ENCODE peak calls at places on chromosomes 6 and 20, in four cellular contexts. F is tibial artery, D is HFF-Myc, Y is AG09309. O is an unnamed sample.

GRCh38 chr20:35673884-35674283 is 9.2 kb upstream of the CPNE1 start:
- DNase-seq in F (no peak), D (no peak), Y (no peak), O (no peak)

GRCh38 chr6:111487656-111488055 is 4.6 kb upstream of the REV3L start:
- DNase-seq in F (no peak), Y (peak; percentile 67), D (no peak), O (peak; percentile 40)

GRCh38 chr20:57392130-57392445 is 892 bp downstream of the RBM38 start:
- DNase-seq in F (no peak), D (no peak), Y (no peak), O (no peak)

GRCh38 chr6:79993911-79994309 is 10.5 kb upstream of the TTK start:
- DNase-seq in D (no peak), Y (no peak), F (no peak), O (no peak)

GRCh38 chr6:3755637-3756515 is 4.4 kb upstream of the PXDC1 start:
- DNase-seq in D (no peak), Y (no peak), F (no peak), O (no peak)

GRCh38 chr6:158649289-158650143 is at the start of gene SYTL3:
- DNase-seq in D (no peak), F (peak; percentile 61), Y (no peak), O (peak; percentile 59)

GRCh38 chr20:4808872-4809271 is 87.2 kb downstream of the PRND start:
- DNase-seq in Y (no peak), F (no peak), D (no peak), O (no peak)

GRCh38 chr20:36497856-36498255 is 43.5 kb upstream of the MYL9 start:
- DNase-seq in D (no peak), Y (no peak), F (no peak), O (no peak)

GRCh38 chr6:163455553-163455952 is 41.0 kb downstream of the QKI start:
- DNase-seq in D (no peak), F (no peak), Y (no peak), O (no peak)

GRCh38 chr20:46128310-46129151 is 10.4 kb downstream of the CD40 start:
- DNase-seq in D (no peak), Y (no peak), F (no peak), O (no peak)

GRCh38 chr6:53492860-53493634 is 51.9 kb downstream of the GCLC start:
- DNase-seq in F (no peak), Y (peak; percentile 46), D (peak; percentile 30), O (no peak)

GRCh38 chr20:46164166-46164565 is 46.1 kb downstream of the CD40 start:
- DNase-seq in F (no peak), D (no peak), Y (no peak), O (no peak)

GRCh38 chr6:37940074-37940847 is 120.7 kb downstream of the ZFAND3 start:
- DNase-seq in D (peak; percentile 35), Y (no peak), F (peak; percentile 50), O (peak; percentile 55)

GRCh38 chr6:30743099-30744053 is 889 bp upstream of the FLOT1 start:
- DNase-seq in Y (no peak), F (peak; percentile 37), D (no peak), O (no peak)

GRCh38 chr20:56736285-56736857 is 107.3 kb downstream of the TFAP2C start:
- DNase-seq in Y (no peak), D (no peak), F (no peak), O (no peak)

GRCh38 chr6:54621285-54621684 is 225.3 kb upstream of the FAM83B start:
- DNase-seq in F (no peak), D (no peak), Y (no peak), O (no peak)

GRCh38 chr6:22570185-22570551 is 802 bp downstream of the HDGFL1 start:
- DNase-seq in F (no peak), D (no peak), Y (no peak), O (no peak)

GRCh38 chr6:46677314-46677654 is 10.4 kb upstream of the TDRD6 start:
- DNase-seq in F (no peak), Y (no peak), D (no peak), O (no peak)

GRCh38 chr20:53621482-53622246 is 28.0 kb upstream of the ZNF217 start:
- DNase-seq in Y (peak; percentile 92), F (peak; percentile 59), D (peak; percentile 93), O (peak; percentile 63)

GRCh38 chr6:108113557-108114519 is 39.3 kb upstream of the OSTM1 start:
- DNase-seq in Y (peak; percentile 11), D (no peak), F (no peak), O (no peak)
- H3K4me3 ChIP-seq in Y (peak overlapping the region; percentile 35), D (no peak overlapping the region), F (peak overlapping the region; percentile 48), O (peak overlapping the region; percentile 30)

DNA sequence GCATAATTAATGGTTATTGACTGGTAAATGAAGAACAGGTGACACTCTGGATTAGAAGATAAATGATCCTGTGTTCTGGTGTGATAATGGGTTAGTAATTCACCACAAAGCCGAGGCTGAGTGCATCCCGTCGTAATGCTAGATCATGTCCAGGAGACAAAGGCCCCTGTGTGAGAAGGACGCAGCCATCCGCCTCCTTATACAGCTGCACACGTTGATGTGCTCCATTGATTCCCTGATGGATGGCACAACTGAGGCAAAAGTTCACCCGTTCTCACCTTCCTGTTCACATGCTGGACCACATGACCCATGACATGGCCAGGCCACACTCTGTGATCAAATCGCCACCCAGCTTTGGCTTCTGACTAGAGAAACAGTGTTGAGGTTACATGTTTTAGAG is 136.1 kb downstream of the FOXC1 start:
- DNase-seq in Y (no peak), F (no peak), D (no peak), O (no peak)
- H3K4me3 ChIP-seq in Y (no peak overlapping the region), F (no peak overlapping the region), D (no peak overlapping the region), O (no peak overlapping the region)

GRCh38 chr6:156774872-156775405 is 2.2 kb upstream of the ARID1B start:
- DNase-seq in D (no peak), Y (no peak), F (no peak), O (no peak)

GRCh38 chr6:156776470-156776840 is 723 bp upstream of the ARID1B start:
- DNase-seq in D (no peak), F (no peak), Y (no peak), O (no peak)

GRCh38 chr6:156776841-156777576 is at the start of gene ARID1B:
- DNase-seq in F (peak; percentile 82), Y (no peak), D (no peak), O (peak; percentile 51)

GRCh38 chr6:156773935-156774871 is 3.0 kb upstream of the ARID1B start:
- DNase-seq in F (no peak), Y (no peak), D (no peak), O (no peak)

DNA sequence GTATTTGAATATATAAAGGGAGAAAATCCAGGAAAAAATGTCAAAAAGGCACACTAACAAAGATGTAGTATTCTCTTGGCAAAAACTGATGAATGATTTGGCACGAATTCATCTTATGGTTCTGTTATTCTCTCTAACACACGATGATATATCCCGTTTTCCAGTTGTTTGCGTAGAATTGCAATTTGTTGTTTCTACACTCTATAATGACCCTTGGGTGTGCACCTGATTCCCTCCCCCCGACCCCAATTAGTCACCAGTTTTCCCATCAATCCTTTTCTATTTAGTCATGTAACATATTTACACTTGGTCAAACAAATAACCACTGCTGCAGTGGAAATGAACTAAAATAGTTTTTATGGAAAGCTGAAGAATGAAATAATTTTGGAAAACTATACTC is 1.5 kb upstream of the ARID1B start:
- DNase-seq in F (no peak), Y (no peak), D (no peak), O (no peak)
- H3K4me3 ChIP-seq in F (no peak overlapping the region), Y (no peak overlapping the region), D (no peak overlapping the region), O (no peak overlapping the region)

GRCh38 chr6:56691201-56691595 is 48.5 kb upstream of the DST start:
- DNase-seq in Y (no peak), D (no peak), F (no peak), O (no peak)

GRCh38 chr6:56688521-56688920 is 45.8 kb upstream of the DST start:
- DNase-seq in Y (no peak), D (no peak), F (no peak), O (no peak)

GRCh38 chr6:56690519-56691200 is 48.0 kb upstream of the DST start:
- DNase-seq in Y (no peak), D (no peak), F (no peak), O (no peak)

GRCh38 chr6:56689114-56689513 is 46.4 kb upstream of the DST start:
- DNase-seq in Y (no peak), F (no peak), D (no peak), O (no peak)

GRCh38 chr6:56689663-56690062 is 47.0 kb upstream of the DST start:
- DNase-seq in Y (no peak), D (no peak), F (no peak), O (no peak)
- H3K4me3 ChIP-seq in Y (no peak overlapping the region), D (no peak overlapping the region), F (peak overlapping the region; percentile 10), O (no peak overlapping the region)

O was measured in skeletal muscle cell.